ENCODE peak calls at places on chromosomes 3 and 15, in nine cellular contexts. A, X, M, P, Y, Z, V, O and N are unnamed samples.

GRCh38 chr3:17583530-17583929 is 158.9 kb downstream of the TBC1D5 start:
- DNase-seq in A (no peak), X (no peak), M (no peak), P (no peak), Y (no peak), Z (no peak), V (no peak), O (no peak), N (no peak)

GRCh38 chr3:182309120-182309519 is 484.2 kb upstream of the ATP11B start:
- DNase-seq in A (no peak), X (no peak), M (no peak), P (no peak), Y (peak), Z (no peak), V (no peak), O (no peak), N (no peak)

GRCh38 chr3:9862391-9863235 is 17.4 kb downstream of the CIDEC start:
- DNase-seq in A (no peak), X (no peak), M (no peak), P (peak), Y (peak), Z (peak), V (no peak), O (peak), N (peak)

GRCh38 chr3:43153189-43154083 is 47.6 kb upstream of the POMGNT2 start:
- DNase-seq in A (no peak), X (no peak), M (peak), P (no peak), Y (peak), Z (peak), V (no peak), O (peak), N (peak)

GRCh38 chr3:180594631-180595348 is 7.2 kb upstream of the TTC14 start:
- DNase-seq in A (no peak), X (peak), M (peak), P (no peak), Y (peak), Z (no peak), V (no peak), O (no peak), N (peak)

GRCh38 chr3:196246612-196247308 is 30.4 kb downstream of the SLC51A start:
- DNase-seq in A (no peak), X (peak), M (peak), P (no peak), Y (peak), Z (no peak), V (no peak), O (no peak), N (peak)

GRCh38 chr15:87817553-87817952 is 439.0 kb downstream of the NTRK3 start:
- DNase-seq in A (no peak), X (no peak), M (peak), P (no peak), Y (no peak), Z (no peak), V (no peak), O (no peak), N (peak)

GRCh38 chr15:40902605-40903561 is 8.6 kb downstream of the VPS18 start:
- DNase-seq in A (no peak), X (no peak), M (no peak), P (no peak), Y (no peak), Z (peak), V (no peak), O (no peak), N (no peak)

GRCh38 chr3:172280406-172281051 is 167.7 kb downstream of the GHSR start:
- DNase-seq in A (no peak), X (peak), M (peak), P (no peak), Y (peak), Z (no peak), V (no peak), O (no peak), N (peak)

GRCh38 chr3:99172736-99173657 is 271.5 kb upstream of the DCBLD2 start:
- DNase-seq in A (peak), X (peak), M (peak), P (no peak), Y (peak), Z (peak), V (peak), O (no peak), N (peak)

GRCh38 chr3:127671523-127672428 is 976 bp upstream of the ABTB1 start:
- DNase-seq in A (no peak), X (no peak), M (no peak), P (peak), Y (no peak), Z (peak), V (no peak), O (peak), N (no peak)

GRCh38 chr3:16841906-16842709 is 42.6 kb upstream of the PLCL2 start:
- DNase-seq in A (peak), X (no peak), M (no peak), P (peak), Y (no peak), Z (peak), V (peak), O (no peak), N (no peak)

GRCh38 chr15:32909431-32909830 is 191.6 kb downstream of the GREM1 start:
- DNase-seq in A (peak), X (no peak), M (peak), P (no peak), Y (peak), Z (no peak), V (no peak), O (no peak), N (peak)

GRCh38 chr3:39327053-39327745 is 2.3 kb upstream of the CCR8 start:
- DNase-seq in A (peak), X (no peak), M (no peak), P (no peak), Y (no peak), Z (no peak), V (no peak), O (no peak), N (no peak)

GRCh38 chr3:183312433-183312832 is 59.4 kb downstream of the B3GNT5 start:
- DNase-seq in A (no peak), X (no peak), M (no peak), P (no peak), Y (no peak), Z (no peak), V (no peak), O (no peak), N (no peak)

GRCh38 chr3:13506680-13507079 is 26.6 kb downstream of the HDAC11 start:
- DNase-seq in A (no peak), X (no peak), M (no peak), P (no peak), Y (no peak), Z (peak), V (no peak), O (no peak), N (no peak)

GRCh38 chr3:37904614-37905047 is 43.0 kb downstream of the CTDSPL start:
- DNase-seq in A (no peak), X (no peak), M (peak), P (no peak), Y (peak), Z (no peak), V (no peak), O (no peak), N (peak)